ENCODE peak calls at places on chromosomes 7 and 10, in four cellular contexts. U, P, Y and F are unnamed samples.

GRCh38 chr10:94546616-94547175 is 1.1 kb downstream of the HELLS start:
- DNase-seq in U (no peak), Y (no peak), P (no peak), F (no peak)

GRCh38 chr10:83959330-83959729 is 180.0 kb upstream of the GHITM start:
- DNase-seq in P (no peak), Y (no peak), U (no peak), F (no peak)

GRCh38 chr7:17038783-17039170 is 157.0 kb upstream of the AGR3 start:
- DNase-seq in P (no peak), Y (no peak), U (no peak), F (no peak)

GRCh38 chr10:30637881-30638467 is 8.4 kb upstream of the LYZL2 start:
- DNase-seq in Y (no peak), U (peak; percentile 41), P (no peak), F (no peak)

GRCh38 chr7:15922002-15922401 is 235.5 kb upstream of the MEOX2 start:
- DNase-seq in U (no peak), P (no peak), Y (no peak), F (no peak)

GRCh38 chr10:42491801-42492200 is 146.6 kb downstream of the ZNF33B start:
- DNase-seq in U (no peak), P (no peak), Y (no peak), F (no peak)

GRCh38 chr7:18975276-18975675 is 142.2 kb downstream of the TWIST1 start:
- DNase-seq in Y (no peak), P (no peak), U (no peak), F (no peak)

GRCh38 chr10:13001041-13001886 is at the start of gene CCDC3:
- DNase-seq in U (peak; percentile 10), P (peak; percentile 8), Y (no peak), F (no peak)

GRCh38 chr10:131056781-131057180 is 254.7 kb downstream of the TCERG1L start:
- DNase-seq in U (no peak), P (no peak), Y (no peak), F (no peak)

GRCh38 chr10:97069576-97070362 is 116.0 kb downstream of the SLIT1 start:
- DNase-seq in U (peak; percentile 55), Y (no peak), P (no peak), F (no peak)

GRCh38 chr7:131244259-131244852 is 83.3 kb upstream of the MKLN1 start:
- DNase-seq in U (peak; percentile 26), P (no peak), Y (peak; percentile 6), F (no peak)

GRCh38 chr10:86943316-86944030 is 13.9 kb downstream of the MMRN2 start:
- DNase-seq in P (no peak), Y (no peak), U (no peak), F (no peak)

GRCh38 chr10:23912884-23913401 is 296.0 kb upstream of the KIAA1217 start:
- DNase-seq in U (no peak), P (no peak), Y (no peak), F (no peak)

GRCh38 chr10:131222986-131223385 is 88.5 kb downstream of the TCERG1L start:
- DNase-seq in U (no peak), P (no peak), Y (no peak), F (no peak)

GRCh38 chr10:78540355-78541076 is 506.9 kb downstream of the RPS24 start:
- DNase-seq in Y (no peak), P (no peak), U (no peak), F (no peak)